ENCODE peak calls at places on chromosome 11, in four cellular contexts. One of them, this sample, is unnamed.

GRCh38 chr11:23138761-23139160 is 278.5 kb upstream of the CCDC179 start:
- DNase-seq in CD8-positive, alpha-beta T cell: no peak
- DNase-seq in epithelial cell of esophagus: no peak
- DNase-seq in anterior cingulate cortex: no peak
- DNase-seq in this sample: no peak

GRCh38 chr11:2578006-2578933 is 121.5 kb downstream of the KCNQ1OT1 start:
- DNase-seq in epithelial cell of esophagus: no peak
- DNase-seq in anterior cingulate cortex: no peak
- DNase-seq in CD8-positive, alpha-beta T cell: no peak
- DNase-seq in this sample: no peak

GRCh38 chr11:60848714-60849151 is 6.8 kb downstream of the CCDC86 start:
- DNase-seq in anterior cingulate cortex: no peak
- DNase-seq in CD8-positive, alpha-beta T cell: no peak
- DNase-seq in epithelial cell of esophagus: no peak
- DNase-seq in this sample: no peak

GRCh38 chr11:130162733-130163132 is 3.2 kb downstream of the ST14 start:
- DNase-seq in anterior cingulate cortex: no peak
- DNase-seq in CD8-positive, alpha-beta T cell: no peak
- DNase-seq in epithelial cell of esophagus: peak
- DNase-seq in this sample: peak

GRCh38 chr11:31825453-31826391 is 14.6 kb upstream of the PAX6 start:
- DNase-seq in CD8-positive, alpha-beta T cell: no peak
- DNase-seq in anterior cingulate cortex: no peak
- DNase-seq in epithelial cell of esophagus: no peak
- DNase-seq in this sample: no peak

GRCh38 chr11:76159983-76160661 is 46.2 kb downstream of the WNT11 start:
- DNase-seq in epithelial cell of esophagus: no peak
- DNase-seq in anterior cingulate cortex: no peak
- DNase-seq in CD8-positive, alpha-beta T cell: no peak
- DNase-seq in this sample: no peak

GRCh38 chr11:69382131-69383128 is 88.5 kb downstream of the MYEOV start:
- DNase-seq in epithelial cell of esophagus: peak
- DNase-seq in anterior cingulate cortex: no peak
- DNase-seq in CD8-positive, alpha-beta T cell: no peak
- DNase-seq in this sample: no peak

GRCh38 chr11:77111277-77111676 is 8.6 kb downstream of the OMP start:
- DNase-seq in epithelial cell of esophagus: no peak
- DNase-seq in CD8-positive, alpha-beta T cell: no peak
- DNase-seq in anterior cingulate cortex: no peak
- DNase-seq in this sample: no peak

GRCh38 chr11:76288166-76288978 is 82.1 kb upstream of the WNT11 start:
- DNase-seq in CD8-positive, alpha-beta T cell: peak
- DNase-seq in anterior cingulate cortex: no peak
- DNase-seq in epithelial cell of esophagus: no peak
- DNase-seq in this sample: no peak

GRCh38 chr11:104402812-104403521 is 239.0 kb upstream of the PDGFD start:
- DNase-seq in CD8-positive, alpha-beta T cell: no peak
- DNase-seq in epithelial cell of esophagus: no peak
- DNase-seq in anterior cingulate cortex: no peak
- DNase-seq in this sample: peak

This sample was measured in AML-193.